ENCODE peak calls at places on chromosomes 1 and 21, in six cellular contexts. One of them, this sample, is unnamed. For H3K4me1, the result is how much of the 10 kb centered on the place peaks cover.

GRCh38 chr1:235019456-235019855 is 109.2 kb downstream of the TOMM20 start:
- DNase-seq in K562: no peak
- DNase-seq in endothelial cell of umbilical vein: no peak
- DNase-seq in hepatocyte: no peak
- DNase-seq in DND-41: no peak
- DNase-seq in MM.1S: no peak
- DNase-seq in this sample: no peak

GRCh38 chr1:27598902-27599528 is 4.9 kb downstream of the AHDC1 start:
- DNase-seq in K562: peak
- DNase-seq in endothelial cell of umbilical vein: peak
- DNase-seq in hepatocyte: peak
- DNase-seq in DND-41: peak
- DNase-seq in MM.1S: no peak
- DNase-seq in this sample: no peak

GRCh38 chr1:157249326-157249725 is 111.1 kb upstream of the ETV3 start:
- DNase-seq in K562: no peak
- DNase-seq in endothelial cell of umbilical vein: peak
- DNase-seq in hepatocyte: no peak
- DNase-seq in DND-41: no peak
- DNase-seq in MM.1S: no peak
- DNase-seq in this sample: no peak

GRCh38 chr21:29208666-29209059 is 78.2 kb downstream of the MAP3K7CL start:
- DNase-seq in K562: no peak
- DNase-seq in endothelial cell of umbilical vein: peak
- DNase-seq in hepatocyte: no peak
- DNase-seq in DND-41: no peak
- DNase-seq in MM.1S: no peak
- DNase-seq in this sample: no peak

GRCh38 chr1:65067491-65068201 is 80.4 kb upstream of the AK4 start:
- DNase-seq in K562: peak
- DNase-seq in endothelial cell of umbilical vein: peak
- DNase-seq in hepatocyte: peak
- DNase-seq in DND-41: peak
- DNase-seq in MM.1S: peak
- DNase-seq in this sample: peak

GRCh38 chr1:63272811-63273210 is 49.6 kb upstream of the FOXD3 start:
- DNase-seq in K562: no peak
- DNase-seq in endothelial cell of umbilical vein: no peak
- DNase-seq in hepatocyte: no peak
- DNase-seq in DND-41: no peak
- DNase-seq in MM.1S: no peak
- DNase-seq in this sample: no peak

GRCh38 chr1:167905182-167905581 is 8.8 kb downstream of the ADCY10 start:
- DNase-seq in K562: no peak
- DNase-seq in endothelial cell of umbilical vein: peak
- DNase-seq in hepatocyte: no peak
- DNase-seq in DND-41: no peak
- DNase-seq in MM.1S: no peak
- DNase-seq in this sample: no peak

GRCh38 chr1:59156526-59157196 is 140.2 kb upstream of the FGGY start:
- DNase-seq in K562: no peak
- DNase-seq in endothelial cell of umbilical vein: peak
- DNase-seq in hepatocyte: peak
- DNase-seq in DND-41: no peak
- DNase-seq in MM.1S: no peak
- DNase-seq in this sample: peak

GRCh38 chr21:14120091-14120734 is 90.5 kb downstream of the LIPI start:
- DNase-seq in K562: peak
- DNase-seq in endothelial cell of umbilical vein: no peak
- DNase-seq in hepatocyte: peak
- DNase-seq in DND-41: no peak
- DNase-seq in MM.1S: peak
- DNase-seq in this sample: no peak

GRCh38 chr1:222020553-222020952 is 278.7 kb upstream of the DUSP10 start:
- DNase-seq in K562: no peak
- DNase-seq in endothelial cell of umbilical vein: no peak
- DNase-seq in hepatocyte: no peak
- DNase-seq in DND-41: no peak
- DNase-seq in MM.1S: no peak
- DNase-seq in this sample: no peak

GRCh38 chr1:204976666-204977065 is 66.3 kb upstream of the CNTN2 start:
- DNase-seq in K562: no peak
- DNase-seq in endothelial cell of umbilical vein: no peak
- DNase-seq in hepatocyte: no peak
- DNase-seq in DND-41: no peak
- DNase-seq in MM.1S: no peak
- DNase-seq in this sample: no peak

GRCh38 chr1:22557341-22557950 is 5.8 kb upstream of the EPHA8 start:
- DNase-seq in K562: no peak
- DNase-seq in endothelial cell of umbilical vein: peak
- DNase-seq in hepatocyte: no peak
- DNase-seq in DND-41: no peak
- DNase-seq in MM.1S: no peak
- DNase-seq in this sample: no peak

GRCh38 chr1:2786329-2787162 is 14.9 kb downstream of the TTC34 start:
- DNase-seq in K562: peak
- DNase-seq in endothelial cell of umbilical vein: peak
- DNase-seq in hepatocyte: no peak
- DNase-seq in DND-41: peak
- DNase-seq in MM.1S: peak
- DNase-seq in this sample: no peak

GRCh38 chr21:15730484-15731242 is 881 bp downstream of the USP25 start:
- DNase-seq in K562: peak
- DNase-seq in endothelial cell of umbilical vein: peak
- DNase-seq in hepatocyte: peak
- DNase-seq in DND-41: peak
- DNase-seq in MM.1S: peak
- DNase-seq in this sample: no peak

GRCh38 chr1:101148987-101149386 is 87.8 kb upstream of the S1PR1 start:
- DNase-seq in K562: no peak
- DNase-seq in endothelial cell of umbilical vein: peak
- DNase-seq in hepatocyte: no peak
- DNase-seq in DND-41: no peak
- DNase-seq in MM.1S: no peak
- DNase-seq in this sample: no peak

GRCh38 chr1:246631426-246631825 is 65.2 kb downstream of the CNST start:
- DNase-seq in K562: no peak
- DNase-seq in endothelial cell of umbilical vein: no peak
- DNase-seq in hepatocyte: no peak
- DNase-seq in DND-41: no peak
- DNase-seq in MM.1S: no peak
- DNase-seq in this sample: no peak

GRCh38 chr1:187226396-187226795 is 397.6 kb downstream of the PLA2G4A start:
- DNase-seq in K562: no peak
- DNase-seq in endothelial cell of umbilical vein: no peak
- DNase-seq in hepatocyte: no peak
- DNase-seq in DND-41: no peak
- DNase-seq in MM.1S: no peak
- DNase-seq in this sample: no peak

GRCh38 chr1:221162352-221162751 is 283.1 kb downstream of the HLX start:
- DNase-seq in K562: no peak
- DNase-seq in endothelial cell of umbilical vein: peak
- DNase-seq in hepatocyte: no peak
- DNase-seq in DND-41: no peak
- DNase-seq in MM.1S: no peak
- DNase-seq in this sample: no peak

GRCh38 chr1:156493154-156493631 is 7.4 kb downstream of the MEF2D start:
- DNase-seq in K562: no peak
- DNase-seq in endothelial cell of umbilical vein: no peak
- DNase-seq in hepatocyte: no peak
- DNase-seq in DND-41: no peak
- DNase-seq in MM.1S: peak
- DNase-seq in this sample: no peak

GRCh38 chr1:235642021-235642942 is 7.3 kb downstream of the GNG4 start:
- DNase-seq in K562: peak
- DNase-seq in endothelial cell of umbilical vein: peak
- DNase-seq in hepatocyte: peak
- DNase-seq in DND-41: peak
- DNase-seq in MM.1S: no peak
- DNase-seq in this sample: peak

GRCh38 chr21:34930971-34931370 is 118.1 kb downstream of the RUNX1 start:
- DNase-seq in K562: no peak
- DNase-seq in endothelial cell of umbilical vein: no peak
- DNase-seq in hepatocyte: no peak
- DNase-seq in DND-41: no peak
- DNase-seq in MM.1S: no peak
- DNase-seq in this sample: no peak

GRCh38 chr1:207245124-207245523 is 76.4 kb upstream of the CD55 start:
- DNase-seq in K562: no peak
- DNase-seq in endothelial cell of umbilical vein: peak
- DNase-seq in hepatocyte: no peak
- DNase-seq in DND-41: peak
- DNase-seq in MM.1S: no peak
- DNase-seq in this sample: no peak

GRCh38 chr1:207243756-207244408 is 77.6 kb upstream of the CD55 start:
- DNase-seq in K562: no peak
- DNase-seq in endothelial cell of umbilical vein: no peak
- DNase-seq in hepatocyte: no peak
- DNase-seq in DND-41: no peak
- DNase-seq in MM.1S: no peak
- DNase-seq in this sample: no peak

GRCh38 chr1:207241164-207241934 is 80.1 kb upstream of the CD55 start:
- DNase-seq in K562: no peak
- DNase-seq in endothelial cell of umbilical vein: peak
- DNase-seq in hepatocyte: peak
- DNase-seq in DND-41: no peak
- DNase-seq in MM.1S: no peak
- DNase-seq in this sample: no peak

GRCh38 chr1:207242911-207243310 is 78.6 kb upstream of the CD55 start:
- DNase-seq in K562: no peak
- DNase-seq in endothelial cell of umbilical vein: no peak
- DNase-seq in hepatocyte: no peak
- DNase-seq in DND-41: no peak
- DNase-seq in MM.1S: no peak
- DNase-seq in this sample: no peak

DNA sequence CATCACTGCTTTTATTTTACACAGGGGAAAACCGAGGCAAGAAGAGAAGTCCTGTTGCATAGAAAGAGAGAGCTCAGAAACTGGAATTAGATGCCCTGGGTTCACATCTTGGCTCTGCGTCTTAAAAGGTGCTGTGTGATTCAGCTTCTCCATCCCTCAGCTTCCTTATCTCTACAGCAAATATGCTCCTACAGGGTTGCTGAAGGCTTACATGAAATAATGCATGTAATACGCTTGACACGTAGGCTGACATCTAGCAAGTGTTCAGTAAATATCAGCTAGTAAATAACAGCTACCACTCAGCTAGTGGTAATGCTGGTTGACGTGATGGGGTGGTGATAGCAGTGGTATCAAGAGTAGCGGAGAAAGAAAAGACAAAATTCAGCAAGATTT is 77.1 kb upstream of the CD55 start:
- DNase-seq in K562: no peak
- DNase-seq in endothelial cell of umbilical vein: peak
- DNase-seq in hepatocyte: peak
- DNase-seq in DND-41: no peak
- DNase-seq in MM.1S: no peak
- DNase-seq in this sample: no peak
- H3K4me1 ChIP-seq in K562: under half
- H3K4me1 ChIP-seq in endothelial cell of umbilical vein: under half
- H3K4me1 ChIP-seq in hepatocyte: under half
- H3K4me1 ChIP-seq in DND-41: under half
- H3K4me1 ChIP-seq in MM.1S: under half
- H3K4me1 ChIP-seq in this sample: under half

DNA sequence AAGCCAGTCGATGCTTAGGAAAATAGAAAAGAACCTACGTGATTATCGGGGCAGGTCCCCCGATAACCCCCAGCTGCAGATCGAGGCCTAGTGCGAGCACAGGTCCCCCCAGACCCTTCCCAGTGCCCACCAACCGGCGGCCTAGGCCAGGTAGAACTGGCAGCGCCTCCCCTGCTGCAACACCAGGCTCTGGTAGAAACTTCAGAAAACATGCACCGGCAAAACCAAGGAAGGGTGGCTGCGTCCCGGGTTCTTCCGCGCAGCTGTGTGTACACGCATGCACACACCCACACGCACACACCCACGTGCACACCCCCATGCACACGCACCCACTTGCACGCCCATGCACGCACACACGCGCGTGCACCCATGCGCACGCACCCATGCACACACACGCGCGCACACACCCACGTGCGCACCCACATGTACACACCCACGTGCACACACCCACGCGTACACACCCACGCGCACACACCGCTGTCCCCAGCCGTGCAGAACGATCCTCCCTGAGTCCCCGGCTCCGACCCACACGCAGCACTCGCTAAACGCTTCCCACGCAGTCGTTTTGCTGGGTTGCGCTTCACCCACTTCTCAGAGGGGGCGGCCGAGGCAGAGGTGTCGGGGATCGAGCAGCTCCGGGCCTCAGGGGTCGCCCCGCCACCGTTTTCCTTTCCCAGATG is 5.2 kb downstream of the TSPEAR start:
- DNase-seq in K562: no peak
- DNase-seq in endothelial cell of umbilical vein: no peak
- DNase-seq in hepatocyte: no peak
- DNase-seq in DND-41: no peak
- DNase-seq in MM.1S: no peak
- DNase-seq in this sample: no peak
- TF ChIP-seq EZH2 in K562: no peak
- TF ChIP-seq EZH2 in endothelial cell of umbilical vein: peak
- TF ChIP-seq EZH2 in hepatocyte: no peak
- TF ChIP-seq EZH2 in DND-41: no peak
- TF ChIP-seq EZH2 in MM.1S: no peak
- TF ChIP-seq EZH2 in this sample: no peak

DNA sequence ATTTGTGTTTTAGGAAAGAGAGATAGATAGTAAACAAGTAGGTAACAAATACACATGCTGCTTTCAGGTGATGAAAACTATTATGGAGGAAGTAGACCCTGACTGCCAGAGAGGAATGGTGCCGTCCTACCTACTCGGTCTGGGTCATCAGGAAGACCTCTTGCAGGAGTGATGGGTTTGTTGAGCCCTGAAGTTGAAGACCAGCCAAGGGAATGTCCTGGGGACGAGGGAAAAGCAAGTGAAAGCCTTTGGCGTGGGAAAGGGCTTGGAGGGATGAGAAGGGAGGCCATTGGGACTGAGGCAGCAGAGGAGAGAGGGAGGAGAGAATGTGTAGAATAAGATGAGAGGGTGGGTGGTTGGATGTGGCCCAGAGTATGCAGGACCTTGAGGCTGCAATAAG is 379.5 kb upstream of the USP24 start:
- DNase-seq in K562: no peak
- DNase-seq in endothelial cell of umbilical vein: no peak
- DNase-seq in hepatocyte: no peak
- DNase-seq in DND-41: no peak
- DNase-seq in MM.1S: no peak
- DNase-seq in this sample: no peak
- H3K4me1 ChIP-seq in K562: under half
- H3K4me1 ChIP-seq in endothelial cell of umbilical vein: under half
- H3K4me1 ChIP-seq in hepatocyte: under half
- H3K4me1 ChIP-seq in DND-41: under half
- H3K4me1 ChIP-seq in MM.1S: under half
- H3K4me1 ChIP-seq in this sample: under half

DNA sequence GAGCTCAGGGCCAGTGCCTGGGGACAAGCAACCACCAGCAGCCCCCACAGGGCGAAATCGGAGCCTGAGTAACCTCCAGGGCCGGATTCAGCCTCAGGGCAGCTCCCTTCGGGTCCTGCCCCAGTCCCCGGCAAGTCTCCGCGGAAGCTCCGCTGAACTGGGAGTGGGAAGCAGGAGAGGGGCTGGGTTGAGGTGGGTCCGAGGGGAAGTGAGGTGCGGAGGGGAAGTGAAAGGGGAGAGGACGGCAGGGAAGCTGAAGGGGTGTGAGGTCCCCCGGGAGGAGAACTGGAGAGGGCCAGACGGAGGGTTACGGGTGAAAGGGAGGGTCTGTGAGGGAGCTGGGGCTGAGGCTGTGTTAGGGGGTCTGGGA is 560 bp downstream of the PADI2 start:
- DNase-seq in K562: no peak
- DNase-seq in endothelial cell of umbilical vein: no peak
- DNase-seq in hepatocyte: no peak
- DNase-seq in DND-41: no peak
- DNase-seq in MM.1S: no peak
- DNase-seq in this sample: no peak
- TF ChIP-seq EZH2 in K562: no peak
- TF ChIP-seq EZH2 in endothelial cell of umbilical vein: peak
- TF ChIP-seq EZH2 in hepatocyte: peak
- TF ChIP-seq EZH2 in DND-41: no peak
- TF ChIP-seq EZH2 in MM.1S: peak
- TF ChIP-seq EZH2 in this sample: no peak